ENCODE peak calls at places on chromosomes 7 and 10, in nine cellular contexts. One of them, this sample, is unnamed.

GRCh38 chr7:51278797-51279196 is 37.8 kb downstream of the COBL start:
- DNase-seq in small intestine: no peak
- DNase-seq in PC-9: no peak
- DNase-seq in testis: no peak
- DNase-seq in CD4-positive, alpha-beta memory T cell: no peak
- DNase-seq in cardiac muscle cell: no peak
- DNase-seq in right lobe of liver: no peak
- DNase-seq in fibroblast of lung: no peak
- DNase-seq in BE2C: no peak
- DNase-seq in this sample: no peak

GRCh38 chr10:29648114-29648982 is 13.6 kb upstream of the SVIL start:
- DNase-seq in small intestine: peak; percentile 92
- DNase-seq in BE2C: no peak
- DNase-seq in cardiac muscle cell: no peak
- DNase-seq in fibroblast of lung: peak; percentile 51
- DNase-seq in testis: peak; percentile 51
- DNase-seq in PC-9: no peak
- DNase-seq in CD4-positive, alpha-beta memory T cell: peak; percentile 13
- DNase-seq in right lobe of liver: no peak
- DNase-seq in this sample: no peak

GRCh38 chr7:69811682-69812344 is 213.5 kb downstream of the AUTS2 start:
- DNase-seq in PC-9: no peak
- DNase-seq in BE2C: no peak
- DNase-seq in cardiac muscle cell: no peak
- DNase-seq in fibroblast of lung: no peak
- DNase-seq in small intestine: no peak
- DNase-seq in CD4-positive, alpha-beta memory T cell: no peak
- DNase-seq in testis: no peak
- DNase-seq in right lobe of liver: no peak
- DNase-seq in this sample: no peak

GRCh38 chr10:16887565-16887964 is 70.3 kb upstream of the RSU1 start:
- DNase-seq in fibroblast of lung: peak; percentile 85
- DNase-seq in CD4-positive, alpha-beta memory T cell: no peak
- DNase-seq in cardiac muscle cell: no peak
- DNase-seq in right lobe of liver: no peak
- DNase-seq in PC-9: no peak
- DNase-seq in small intestine: no peak
- DNase-seq in testis: no peak
- DNase-seq in BE2C: peak; percentile 17
- DNase-seq in this sample: no peak

GRCh38 chr10:11337516-11337915 is 273.9 kb downstream of the USP6NL start:
- DNase-seq in fibroblast of lung: no peak
- DNase-seq in PC-9: no peak
- DNase-seq in testis: no peak
- DNase-seq in right lobe of liver: no peak
- DNase-seq in cardiac muscle cell: no peak
- DNase-seq in BE2C: no peak
- DNase-seq in CD4-positive, alpha-beta memory T cell: peak; percentile 26
- DNase-seq in small intestine: no peak
- DNase-seq in this sample: peak; percentile 13

GRCh38 chr7:5854738-5855137 is 25.9 kb upstream of the OCM start:
- DNase-seq in BE2C: no peak
- DNase-seq in CD4-positive, alpha-beta memory T cell: no peak
- DNase-seq in cardiac muscle cell: no peak
- DNase-seq in right lobe of liver: no peak
- DNase-seq in PC-9: no peak
- DNase-seq in testis: no peak
- DNase-seq in small intestine: no peak
- DNase-seq in fibroblast of lung: no peak
- DNase-seq in this sample: no peak

GRCh38 chr10:104339469-104340098 is 1.3 kb upstream of the ITPRIP start:
- DNase-seq in CD4-positive, alpha-beta memory T cell: no peak
- DNase-seq in small intestine: no peak
- DNase-seq in BE2C: no peak
- DNase-seq in testis: peak; percentile 84
- DNase-seq in PC-9: peak; percentile 79
- DNase-seq in right lobe of liver: no peak
- DNase-seq in fibroblast of lung: peak; percentile 85
- DNase-seq in cardiac muscle cell: peak; percentile 72
- DNase-seq in this sample: no peak

GRCh38 chr7:102287465-102288146 is 938 bp downstream of the SH2B2 start:
- DNase-seq in fibroblast of lung: peak; percentile 12
- DNase-seq in BE2C: no peak
- DNase-seq in CD4-positive, alpha-beta memory T cell: no peak
- DNase-seq in small intestine: peak; percentile 27
- DNase-seq in testis: peak; percentile 50
- DNase-seq in PC-9: no peak
- DNase-seq in right lobe of liver: peak; percentile 71
- DNase-seq in cardiac muscle cell: peak; percentile 49
- DNase-seq in this sample: no peak

GRCh38 chr7:157704365-157704764 is 367.6 kb downstream of the DNAJB6 start:
- DNase-seq in fibroblast of lung: no peak
- DNase-seq in right lobe of liver: no peak
- DNase-seq in CD4-positive, alpha-beta memory T cell: no peak
- DNase-seq in cardiac muscle cell: no peak
- DNase-seq in testis: no peak
- DNase-seq in small intestine: no peak
- DNase-seq in PC-9: no peak
- DNase-seq in BE2C: no peak
- DNase-seq in this sample: no peak

GRCh38 chr7:157701395-157701794 is 364.6 kb downstream of the DNAJB6 start:
- DNase-seq in right lobe of liver: no peak
- DNase-seq in fibroblast of lung: no peak
- DNase-seq in BE2C: no peak
- DNase-seq in PC-9: no peak
- DNase-seq in small intestine: no peak
- DNase-seq in testis: no peak
- DNase-seq in CD4-positive, alpha-beta memory T cell: no peak
- DNase-seq in cardiac muscle cell: no peak
- DNase-seq in this sample: no peak

GRCh38 chr7:157703534-157704195 is 366.9 kb downstream of the DNAJB6 start:
- DNase-seq in fibroblast of lung: no peak
- DNase-seq in small intestine: no peak
- DNase-seq in testis: no peak
- DNase-seq in CD4-positive, alpha-beta memory T cell: no peak
- DNase-seq in BE2C: no peak
- DNase-seq in right lobe of liver: no peak
- DNase-seq in PC-9: no peak
- DNase-seq in cardiac muscle cell: no peak
- DNase-seq in this sample: no peak

GRCh38 chr7:157702311-157703023 is 365.7 kb downstream of the DNAJB6 start:
- DNase-seq in cardiac muscle cell: no peak
- DNase-seq in PC-9: no peak
- DNase-seq in testis: no peak
- DNase-seq in fibroblast of lung: no peak
- DNase-seq in BE2C: peak; percentile 49
- DNase-seq in right lobe of liver: no peak
- DNase-seq in small intestine: no peak
- DNase-seq in CD4-positive, alpha-beta memory T cell: no peak
- DNase-seq in this sample: no peak

DNA sequence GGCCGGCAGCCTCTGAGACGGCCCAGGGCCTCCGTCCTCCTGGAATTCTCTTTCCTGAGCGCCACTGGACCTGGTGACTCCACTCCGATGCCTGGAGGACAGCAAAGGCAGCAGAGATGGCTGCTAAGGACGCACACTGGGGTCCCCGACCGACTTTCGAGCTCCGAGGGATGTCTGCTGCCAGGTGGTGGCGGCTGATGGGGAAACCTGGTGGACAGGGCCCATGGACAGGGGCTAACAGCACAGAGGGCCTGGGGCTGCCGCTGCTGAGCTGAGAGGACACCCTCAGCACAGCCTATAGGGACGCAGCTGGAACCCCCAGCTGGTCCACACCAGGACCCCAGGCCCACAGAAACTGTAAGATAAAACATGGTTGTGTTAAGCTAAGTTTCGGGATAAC is 366.3 kb downstream of the DNAJB6 start:
- DNase-seq in fibroblast of lung: no peak
- DNase-seq in testis: peak; percentile 9
- DNase-seq in small intestine: no peak
- DNase-seq in cardiac muscle cell: no peak
- DNase-seq in right lobe of liver: no peak
- DNase-seq in PC-9: no peak
- DNase-seq in CD4-positive, alpha-beta memory T cell: no peak
- DNase-seq in BE2C: no peak
- DNase-seq in this sample: no peak
- H3K9me3 ChIP-seq in fibroblast of lung: no peaks in the 10 kb centered on the region
- H3K9me3 ChIP-seq in testis: no peaks in the 10 kb centered on the region
- H3K9me3 ChIP-seq in small intestine: no peaks in the 10 kb centered on the region
- H3K9me3 ChIP-seq in cardiac muscle cell: no peaks in the 10 kb centered on the region
- H3K9me3 ChIP-seq in right lobe of liver: no peaks in the 10 kb centered on the region
- H3K9me3 ChIP-seq in PC-9: no peaks in the 10 kb centered on the region
- H3K9me3 ChIP-seq in CD4-positive, alpha-beta memory T cell: no peaks in the 10 kb centered on the region
- H3K9me3 ChIP-seq in BE2C: no peaks in the 10 kb centered on the region
- H3K9me3 ChIP-seq in this sample: no peaks in the 10 kb centered on the region

GRCh38 chr7:157974678-157975230 is 612.9 kb downstream of the PTPRN2 start:
- DNase-seq in small intestine: no peak
- DNase-seq in testis: no peak
- DNase-seq in right lobe of liver: no peak
- DNase-seq in PC-9: no peak
- DNase-seq in fibroblast of lung: no peak
- DNase-seq in BE2C: no peak
- DNase-seq in cardiac muscle cell: no peak
- DNase-seq in CD4-positive, alpha-beta memory T cell: no peak
- DNase-seq in this sample: no peak

GRCh38 chr7:157976406-157976805 is 611.2 kb downstream of the PTPRN2 start:
- DNase-seq in PC-9: no peak
- DNase-seq in cardiac muscle cell: no peak
- DNase-seq in fibroblast of lung: no peak
- DNase-seq in small intestine: no peak
- DNase-seq in BE2C: no peak
- DNase-seq in testis: no peak
- DNase-seq in right lobe of liver: no peak
- DNase-seq in CD4-positive, alpha-beta memory T cell: no peak
- DNase-seq in this sample: no peak

GRCh38 chr7:157972914-157973313 is 614.7 kb downstream of the PTPRN2 start:
- DNase-seq in cardiac muscle cell: no peak
- DNase-seq in fibroblast of lung: no peak
- DNase-seq in BE2C: no peak
- DNase-seq in right lobe of liver: no peak
- DNase-seq in small intestine: no peak
- DNase-seq in PC-9: no peak
- DNase-seq in CD4-positive, alpha-beta memory T cell: no peak
- DNase-seq in testis: no peak
- DNase-seq in this sample: no peak

GRCh38 chr7:157975401-157976372 is 611.9 kb downstream of the PTPRN2 start:
- DNase-seq in testis: no peak
- DNase-seq in small intestine: no peak
- DNase-seq in BE2C: no peak
- DNase-seq in fibroblast of lung: no peak
- DNase-seq in PC-9: no peak
- DNase-seq in right lobe of liver: no peak
- DNase-seq in CD4-positive, alpha-beta memory T cell: no peak
- DNase-seq in cardiac muscle cell: no peak
- DNase-seq in this sample: no peak

DNA sequence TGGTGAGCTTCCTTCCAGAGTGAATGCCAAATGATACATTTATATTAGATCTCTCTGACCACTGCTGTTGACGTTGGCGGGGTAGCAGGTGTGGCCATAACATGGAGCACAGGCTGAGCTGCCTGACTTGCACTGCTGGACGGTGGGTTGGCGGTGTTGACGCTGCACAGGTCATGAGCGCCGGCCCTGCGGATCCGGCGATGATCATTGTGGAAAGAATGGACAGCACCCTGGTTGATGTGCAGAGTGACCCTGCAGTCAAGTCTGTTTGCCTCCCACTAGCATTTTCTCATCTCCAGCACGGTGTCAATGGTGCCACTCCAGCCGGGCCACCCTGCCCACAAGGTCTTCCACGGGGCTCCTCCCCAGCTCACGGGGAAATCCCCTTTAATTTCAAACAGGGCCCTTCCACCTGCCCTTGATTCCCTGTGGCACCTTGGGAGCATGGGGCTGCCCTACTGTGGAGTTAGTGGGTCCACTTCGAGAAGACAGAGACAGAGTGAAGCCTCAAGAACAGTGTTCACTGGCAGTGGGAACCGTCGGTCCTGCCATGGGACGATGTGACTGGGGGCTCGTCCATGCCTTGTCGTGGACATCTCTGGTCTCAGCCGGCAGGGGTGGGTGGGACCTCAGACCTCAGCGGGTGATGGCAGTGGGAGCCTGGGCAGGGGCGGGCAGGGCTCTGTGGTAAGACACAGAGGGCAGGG is 613.5 kb downstream of the PTPRN2 start:
- DNase-seq in fibroblast of lung: no peak
- DNase-seq in PC-9: no peak
- DNase-seq in right lobe of liver: no peak
- DNase-seq in testis: no peak
- DNase-seq in CD4-positive, alpha-beta memory T cell: no peak
- DNase-seq in cardiac muscle cell: no peak
- DNase-seq in small intestine: no peak
- DNase-seq in BE2C: no peak
- DNase-seq in this sample: no peak
- H3K9me3 ChIP-seq in fibroblast of lung: no peaks in the 10 kb centered on the region
- H3K9me3 ChIP-seq in PC-9: no peaks in the 10 kb centered on the region
- H3K9me3 ChIP-seq in right lobe of liver: no peaks in the 10 kb centered on the region
- H3K9me3 ChIP-seq in testis: no peaks in the 10 kb centered on the region
- H3K9me3 ChIP-seq in CD4-positive, alpha-beta memory T cell: peaks cover 10% of the 10 kb centered on the region
- H3K9me3 ChIP-seq in cardiac muscle cell: no peaks in the 10 kb centered on the region
- H3K9me3 ChIP-seq in small intestine: peaks cover 2% of the 10 kb centered on the region
- H3K9me3 ChIP-seq in BE2C: no peaks in the 10 kb centered on the region
- H3K9me3 ChIP-seq in this sample: peaks cover 49% of the 10 kb centered on the region

DNA sequence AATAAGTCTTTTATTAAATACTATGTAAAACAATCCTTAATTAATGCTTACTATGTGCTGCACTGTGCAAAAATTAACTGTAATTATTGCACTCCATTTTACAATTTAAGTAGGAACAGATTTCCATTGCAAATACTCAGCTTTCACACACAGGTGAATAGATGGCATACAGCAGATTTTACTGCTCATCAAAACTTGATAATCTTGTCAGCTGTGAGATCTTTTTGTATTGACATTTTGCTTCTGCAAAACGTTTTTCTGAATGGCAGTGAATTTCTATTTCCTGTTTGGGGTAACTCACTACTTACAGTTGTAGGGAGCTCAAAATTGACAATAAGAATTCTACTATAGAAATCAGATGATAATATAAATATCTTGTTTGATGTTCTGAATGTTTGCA is 220.0 kb upstream of the MAGI2 start:
- DNase-seq in right lobe of liver: no peak
- DNase-seq in BE2C: no peak
- DNase-seq in small intestine: no peak
- DNase-seq in cardiac muscle cell: no peak
- DNase-seq in fibroblast of lung: no peak
- DNase-seq in CD4-positive, alpha-beta memory T cell: no peak
- DNase-seq in PC-9: no peak
- DNase-seq in testis: no peak
- DNase-seq in this sample: no peak
- H3K9me3 ChIP-seq in right lobe of liver: no peaks in the 10 kb centered on the region
- H3K9me3 ChIP-seq in BE2C: no peaks in the 10 kb centered on the region
- H3K9me3 ChIP-seq in small intestine: no peaks in the 10 kb centered on the region
- H3K9me3 ChIP-seq in cardiac muscle cell: no peaks in the 10 kb centered on the region
- H3K9me3 ChIP-seq in fibroblast of lung: no peaks in the 10 kb centered on the region
- H3K9me3 ChIP-seq in CD4-positive, alpha-beta memory T cell: no peaks in the 10 kb centered on the region
- H3K9me3 ChIP-seq in PC-9: no peaks in the 10 kb centered on the region
- H3K9me3 ChIP-seq in testis: no peaks in the 10 kb centered on the region
- H3K9me3 ChIP-seq in this sample: no peaks in the 10 kb centered on the region

DNA sequence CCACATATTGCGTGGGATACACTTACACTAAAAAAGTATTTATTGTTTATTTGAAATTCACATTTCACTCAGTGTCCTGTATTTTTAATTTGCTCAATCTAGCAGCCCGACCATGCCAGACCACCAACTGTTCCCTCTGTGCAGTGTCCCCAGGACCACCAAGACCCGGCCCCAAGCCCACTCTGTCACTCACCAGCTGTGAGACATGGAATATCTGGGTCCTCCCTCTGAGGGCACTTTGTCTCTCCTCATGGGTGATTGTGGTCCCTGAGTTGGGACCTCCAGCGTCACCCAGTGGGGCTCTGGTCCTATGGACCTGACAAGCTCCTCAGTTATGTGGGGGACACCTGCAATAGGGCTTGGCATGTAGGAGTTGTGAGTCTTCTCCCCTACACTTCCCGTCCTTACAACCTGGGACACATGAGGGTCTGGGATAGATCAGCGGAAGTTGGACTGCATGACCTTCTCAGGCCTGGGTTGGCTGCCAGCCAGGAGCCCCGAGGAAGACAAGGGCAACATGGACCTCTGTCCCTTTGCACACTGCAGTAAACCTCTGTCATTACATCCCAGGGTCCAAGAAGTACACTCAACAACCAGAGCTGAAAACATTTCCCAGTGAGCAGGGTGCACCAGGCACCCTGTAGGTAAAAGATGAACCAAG is 12.1 kb downstream of the C10orf71 start:
- DNase-seq in cardiac muscle cell: no peak
- DNase-seq in CD4-positive, alpha-beta memory T cell: no peak
- DNase-seq in fibroblast of lung: no peak
- DNase-seq in small intestine: no peak
- DNase-seq in BE2C: no peak
- DNase-seq in right lobe of liver: no peak
- DNase-seq in PC-9: no peak
- DNase-seq in testis: no peak
- DNase-seq in this sample: peak; percentile 14
- H3K9me3 ChIP-seq in cardiac muscle cell: no peaks in the 10 kb centered on the region
- H3K9me3 ChIP-seq in CD4-positive, alpha-beta memory T cell: no peaks in the 10 kb centered on the region
- H3K9me3 ChIP-seq in fibroblast of lung: no peaks in the 10 kb centered on the region
- H3K9me3 ChIP-seq in small intestine: no peaks in the 10 kb centered on the region
- H3K9me3 ChIP-seq in BE2C: no peaks in the 10 kb centered on the region
- H3K9me3 ChIP-seq in right lobe of liver: no peaks in the 10 kb centered on the region
- H3K9me3 ChIP-seq in PC-9: no peaks in the 10 kb centered on the region
- H3K9me3 ChIP-seq in testis: no peaks in the 10 kb centered on the region
- H3K9me3 ChIP-seq in this sample: no peaks in the 10 kb centered on the region

This sample was measured in CD4-positive, alpha-beta T cell.